ENCODE peak calls at places on chromosome 20, in ten cellular contexts. C is tibial nerve, A is ascending aorta, B is kidney epithelial cell, W is heart left ventricle, X is esophagus squamous epithelium, U is colonic mucosa, V is fibroblast of pulmonary artery, Y is WTC11, O is endothelial cell of umbilical vein. P is an unnamed sample.

GRCh38 chr20:4883051-4883450 is 118.3 kb downstream of the SLC23A2 start:
- DNase-seq in C (no peak), A (no peak), B (no peak), W (no peak), X (no peak), U (no peak), V (no peak), Y (no peak), O (no peak), P (no peak)

GRCh38 chr20:53722515-53723036 is 128.9 kb upstream of the ZNF217 start:
- DNase-seq in C (no peak), A (no peak), B (no peak), W (no peak), X (no peak), U (no peak), V (no peak), Y (no peak), O (no peak), P (no peak)

GRCh38 chr20:36093025-36093803 is 61.3 kb upstream of the EPB41L1 start:
- DNase-seq in C (no peak), A (no peak), B (no peak), W (peak), X (peak), U (peak), V (peak), Y (no peak), O (peak), P (peak)

GRCh38 chr20:53611449-53611894 is 17.8 kb upstream of the ZNF217 start:
- DNase-seq in C (no peak), A (no peak), B (peak), W (no peak), X (no peak), U (no peak), V (peak), Y (no peak), O (peak), P (peak)

GRCh38 chr20:53734006-53734688 is 140.5 kb upstream of the ZNF217 start:
- DNase-seq in C (no peak), A (no peak), B (no peak), W (no peak), X (no peak), U (no peak), V (no peak), Y (no peak), O (no peak), P (no peak)

GRCh38 chr20:53253668-53254067 is 281.5 kb downstream of the TSHZ2 start:
- DNase-seq in C (no peak), A (no peak), B (no peak), W (no peak), X (no peak), U (no peak), V (no peak), Y (no peak), O (no peak), P (no peak)

GRCh38 chr20:47736570-47737152 is 48.6 kb downstream of the SULF2 start:
- DNase-seq in C (no peak), A (no peak), B (no peak), W (peak), X (no peak), U (no peak), V (no peak), Y (no peak), O (no peak), P (no peak)

GRCh38 chr20:40651121-40651520 is 37.9 kb downstream of the MAFB start:
- DNase-seq in C (no peak), A (no peak), B (no peak), W (no peak), X (no peak), U (no peak), V (peak), Y (no peak), O (peak), P (peak)

GRCh38 chr20:49171928-49172327 is 16.2 kb downstream of the STAU1 start:
- DNase-seq in C (no peak), A (no peak), B (no peak), W (no peak), X (no peak), U (no peak), V (no peak), Y (no peak), O (no peak), P (no peak)

GRCh38 chr20:50546729-50547314 is 36.6 kb downstream of the PTPN1 start:
- DNase-seq in C (no peak), A (no peak), B (no peak), W (no peak), X (no peak), U (no peak), V (no peak), Y (no peak), O (no peak), P (no peak)

GRCh38 chr20:59938221-59938620 is 1.9 kb downstream of the PPP1R3D start:
- DNase-seq in C (no peak), A (no peak), B (no peak), W (no peak), X (no peak), U (no peak), V (peak), Y (no peak), O (no peak), P (peak)

GRCh38 chr20:18188446-18188845 is 50.8 kb downstream of the KAT14 start:
- DNase-seq in C (no peak), A (no peak), B (no peak), W (no peak), X (no peak), U (no peak), V (no peak), Y (no peak), O (no peak), P (no peak)

GRCh38 chr20:46087161-46087560 is 2.6 kb downstream of the NCOA5 start:
- DNase-seq in C (no peak), A (no peak), B (no peak), W (no peak), X (no peak), U (no peak), V (peak), Y (no peak), O (peak), P (peak)

GRCh38 chr20:47066484-47067270 is 172.0 kb downstream of the EYA2 start:
- DNase-seq in C (peak), A (no peak), B (no peak), W (no peak), X (no peak), U (no peak), V (peak), Y (no peak), O (no peak), P (no peak)

GRCh38 chr20:63505723-63506122 is 6.8 kb upstream of the EEF1A2 start:
- DNase-seq in C (no peak), A (no peak), B (no peak), W (no peak), X (no peak), U (no peak), V (no peak), Y (no peak), O (no peak), P (no peak)

GRCh38 chr20:48723308-48724264 is 104.2 kb downstream of the PREX1 start:
- DNase-seq in C (peak), A (no peak), B (no peak), W (peak), X (no peak), U (no peak), V (no peak), Y (no peak), O (peak), P (no peak)

GRCh38 chr20:11754451-11754850 is 163.2 kb upstream of the BTBD3 start:
- DNase-seq in C (no peak), A (no peak), B (no peak), W (no peak), X (no peak), U (no peak), V (no peak), Y (no peak), O (peak), P (no peak)

GRCh38 chr20:7980332-7981046 is 39.1 kb downstream of the TMX4 start:
- DNase-seq in C (no peak), A (no peak), B (no peak), W (no peak), X (no peak), U (no peak), V (peak), Y (peak), O (peak), P (peak)

GRCh38 chr20:63284544-63284949 is 8.4 kb upstream of the COL20A1 start:
- DNase-seq in C (no peak), A (no peak), B (no peak), W (peak), X (no peak), U (no peak), V (no peak), Y (no peak), O (no peak), P (no peak)

GRCh38 chr20:51184289-51184688 is 161.4 kb upstream of the KCNG1 start:
- DNase-seq in C (no peak), A (no peak), B (no peak), W (no peak), X (no peak), U (no peak), V (no peak), Y (no peak), O (no peak), P (no peak)

GRCh38 chr20:52747736-52748135 is 224.4 kb upstream of the TSHZ2 start:
- DNase-seq in C (no peak), A (no peak), B (no peak), W (peak), X (no peak), U (no peak), V (peak), Y (peak), O (no peak), P (peak)

GRCh38 chr20:50439539-50440453 is 70.4 kb upstream of the PTPN1 start:
- DNase-seq in C (no peak), A (no peak), B (no peak), W (no peak), X (no peak), U (no peak), V (no peak), Y (no peak), O (no peak), P (peak)

GRCh38 chr20:32977281-32978008 is 26.8 kb downstream of the SUN5 start:
- DNase-seq in C (no peak), A (no peak), B (no peak), W (no peak), X (no peak), U (no peak), V (no peak), Y (peak), O (no peak), P (no peak)

GRCh38 chr20:24662286-24662685 is 192.9 kb downstream of the SYNDIG1 start:
- DNase-seq in C (no peak), A (no peak), B (no peak), W (no peak), X (no peak), U (no peak), V (no peak), Y (no peak), O (no peak), P (no peak)

GRCh38 chr20:52247548-52247947 is 56.0 kb upstream of the ZFP64 start:
- DNase-seq in C (no peak), A (no peak), B (no peak), W (no peak), X (no peak), U (no peak), V (no peak), Y (no peak), O (no peak), P (no peak)

GRCh38 chr20:36334281-36335075 is 28.3 kb downstream of the DLGAP4 start:
- DNase-seq in C (no peak), A (no peak), B (no peak), W (no peak), X (no peak), U (no peak), V (no peak), Y (no peak), O (no peak), P (no peak)

GRCh38 chr20:47544852-47545251 is 43.2 kb downstream of the NCOA3 start:
- DNase-seq in C (no peak), A (no peak), B (no peak), W (no peak), X (no peak), U (no peak), V (peak), Y (no peak), O (no peak), P (no peak)

GRCh38 chr20:13274311-13274965 is 53.4 kb downstream of the ISM1 start:
- DNase-seq in C (no peak), A (no peak), B (no peak), W (no peak), X (no peak), U (no peak), V (no peak), Y (peak), O (no peak), P (no peak)

GRCh38 chr20:31712564-31713311 is 9.9 kb downstream of the BCL2L1 start:
- DNase-seq in C (peak), A (peak), B (peak), W (peak), X (no peak), U (peak), V (peak), Y (peak), O (peak), P (peak)

GRCh38 chr20:23257848-23258746 is 92.5 kb upstream of the NXT1 start:
- DNase-seq in C (no peak), A (no peak), B (peak), W (no peak), X (no peak), U (no peak), V (peak), Y (no peak), O (peak), P (peak)

GRCh38 chr20:51272392-51272791 is 249.5 kb upstream of the KCNG1 start:
- DNase-seq in C (no peak), A (no peak), B (no peak), W (no peak), X (no peak), U (no peak), V (peak), Y (no peak), O (no peak), P (peak)

GRCh38 chr20:2834401-2834800 is 6.1 kb downstream of the PCED1A start:
- DNase-seq in C (no peak), A (no peak), B (no peak), W (no peak), X (no peak), U (no peak), V (no peak), Y (no peak), O (no peak), P (no peak)
- TF ChIP-seq CTCF in C (no peak), A (no peak), B (no peak), W (no peak), X (no peak), U (no peak), V (no peak), Y (no peak), O (no peak), P (no peak)

GRCh38 chr20:3218307-3218988 is 9.2 kb downstream of the ITPA start:
- DNase-seq in C (peak), A (no peak), B (no peak), W (peak), X (no peak), U (peak), V (no peak), Y (peak), O (peak), P (peak)
- TF ChIP-seq CTCF in C (peak), A (peak), B (peak), W (peak), X (peak), U (peak), V (peak), Y (peak), O (peak), P (peak)

DNA sequence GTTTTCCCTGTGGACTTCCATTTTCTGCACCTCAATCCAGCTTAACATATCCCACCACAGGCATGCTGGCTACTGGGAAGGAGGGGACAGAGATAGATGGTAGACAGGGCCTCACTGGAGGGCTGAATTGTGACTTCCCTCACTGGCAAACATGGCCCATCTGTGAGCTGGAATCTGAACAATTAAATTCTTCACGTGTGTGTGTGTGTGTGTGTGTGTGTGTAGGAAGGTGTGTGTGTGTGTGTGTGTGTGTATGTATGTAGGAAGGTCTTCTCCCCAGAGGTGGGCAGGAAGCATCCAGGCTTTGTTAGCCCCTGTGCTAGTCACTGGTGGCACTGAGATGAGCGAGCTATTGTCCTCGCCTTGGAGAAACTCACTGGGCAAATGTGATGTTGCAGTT is 5.4 kb upstream of the TOX2 start:
- DNase-seq in C (no peak), A (no peak), B (no peak), W (no peak), X (no peak), U (no peak), V (no peak), Y (no peak), O (no peak), P (no peak)
- TF ChIP-seq CTCF in C (no peak), A (no peak), B (no peak), W (no peak), X (no peak), U (no peak), V (no peak), Y (no peak), O (no peak), P (no peak)

GRCh38 chr20:10667560-10668167 is 6.1 kb downstream of the JAG1 start:
- DNase-seq in C (no peak), A (no peak), B (no peak), W (no peak), X (no peak), U (no peak), V (no peak), Y (no peak), O (no peak), P (peak)
- TF ChIP-seq CTCF in C (no peak), A (peak), B (peak), W (no peak), X (no peak), U (no peak), V (no peak), Y (no peak), O (no peak), P (peak)

DNA sequence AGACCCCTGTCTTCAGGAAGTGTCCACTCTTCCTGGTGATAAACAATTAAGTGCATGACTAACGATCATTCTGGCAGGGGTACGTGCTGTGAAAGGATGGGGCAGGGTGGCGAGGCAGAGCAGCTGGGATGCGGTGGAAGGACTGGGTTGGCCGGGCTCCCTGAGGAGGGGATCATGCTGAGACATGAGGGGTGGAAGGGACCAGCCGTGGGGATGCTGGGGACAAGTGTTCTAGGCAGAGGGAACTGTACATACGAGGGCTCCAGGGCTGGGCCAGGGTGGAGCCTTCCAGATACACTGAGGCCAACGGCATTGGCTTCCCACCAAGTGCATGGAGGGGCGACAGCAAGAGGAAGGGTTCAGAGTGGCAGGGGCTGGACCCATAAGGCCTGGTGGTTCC is 65.7 kb upstream of the SIRPA start:
- DNase-seq in C (no peak), A (no peak), B (no peak), W (no peak), X (no peak), U (no peak), V (no peak), Y (no peak), O (no peak), P (no peak)
- TF ChIP-seq CTCF in C (no peak), A (no peak), B (no peak), W (no peak), X (no peak), U (no peak), V (no peak), Y (no peak), O (no peak), P (no peak)

P was measured in MCF 10A.